ENCODE peak calls at places on chromosome 3, in ten cellular contexts. K, B, D, E, F, O, R, C, I and U are unnamed samples.

GRCh38 chr3:100912571-100912970 is 80.7 kb downstream of the ABI3BP start:
- ATAC-seq in K (no peak), B (no peak), D (no peak), E (no peak), F (no peak), O (no peak), R (no peak), C (no peak), I (no peak), U (no peak)

GRCh38 chr3:151918253-151919029 is 45.0 kb downstream of the SUCNR1 start:
- ATAC-seq in K (peak; percentile 81), B (peak; percentile 34), D (peak; percentile 84), E (peak; percentile 71), F (peak; percentile 74), O (peak; percentile 64), R (no peak), C (peak; percentile 77), I (peak; percentile 60), U (no peak)

GRCh38 chr3:52487050-52487787 is 7.9 kb upstream of the STAB1 start:
- ATAC-seq in K (no peak), B (no peak), D (no peak), E (no peak), F (no peak), O (no peak), R (no peak), C (no peak), I (no peak), U (no peak)

GRCh38 chr3:192879346-192880031 is 38.2 kb downstream of the MB21D2 start:
- ATAC-seq in K (peak; percentile 96), B (no peak), D (peak; percentile 87), E (peak; percentile 95), F (no peak), O (peak; percentile 97), R (no peak), C (peak; percentile 57), I (no peak), U (peak; percentile 73)

GRCh38 chr3:130661116-130661515 is 85.5 kb downstream of the PIK3R4 start:
- ATAC-seq in K (no peak), B (no peak), D (no peak), E (no peak), F (no peak), O (peak; percentile 78), R (no peak), C (no peak), I (no peak), U (no peak)

GRCh38 chr3:30826381-30827061 is 67.9 kb downstream of the GADL1 start:
- ATAC-seq in K (no peak), B (no peak), D (no peak), E (no peak), F (no peak), O (peak; percentile 77), R (no peak), C (peak; percentile 65), I (no peak), U (no peak)

GRCh38 chr3:42541079-42541478 is 38.6 kb downstream of the VIPR1 start:
- ATAC-seq in K (no peak), B (no peak), D (no peak), E (no peak), F (no peak), O (peak; percentile 3), R (no peak), C (no peak), I (no peak), U (no peak)

GRCh38 chr3:157175678-157176077 is 15.7 kb upstream of the CCNL1 start:
- ATAC-seq in K (no peak), B (no peak), D (peak; percentile 44), E (peak; percentile 57), F (peak; percentile 37), O (peak; percentile 39), R (no peak), C (peak; percentile 45), I (no peak), U (no peak)

GRCh38 chr3:50359760-50360110 is 414 bp upstream of the TMEM115 start:
- ATAC-seq in K (peak; percentile 21), B (peak; percentile 25), D (peak; percentile 0), E (peak; percentile 5), F (no peak), O (no peak), R (peak; percentile 16), C (no peak), I (peak; percentile 22), U (peak; percentile 9)

GRCh38 chr3:48026951-48027908 is 11.0 kb upstream of the MAP4 start:
- ATAC-seq in K (no peak), B (no peak), D (no peak), E (no peak), F (no peak), O (no peak), R (no peak), C (no peak), I (no peak), U (no peak)

GRCh38 chr3:179797192-179797591 is 144.4 kb downstream of the USP13 start:
- ATAC-seq in K (no peak), B (no peak), D (no peak), E (no peak), F (no peak), O (no peak), R (no peak), C (no peak), I (no peak), U (no peak)

GRCh38 chr3:42545284-42545900 is 36.4 kb downstream of the SEC22C start:
- ATAC-seq in K (no peak), B (no peak), D (peak; percentile 72), E (peak; percentile 46), F (no peak), O (peak; percentile 4), R (no peak), C (no peak), I (no peak), U (no peak)

GRCh38 chr3:13013151-13013561 is 60.1 kb downstream of the IQSEC1 start:
- ATAC-seq in K (no peak), B (no peak), D (no peak), E (no peak), F (no peak), O (no peak), R (no peak), C (no peak), I (no peak), U (no peak)

GRCh38 chr3:67048067-67048715 is 50.1 kb downstream of the KBTBD8 start:
- ATAC-seq in K (no peak), B (no peak), D (no peak), E (no peak), F (no peak), O (no peak), R (no peak), C (no peak), I (peak; percentile 42), U (no peak)

GRCh38 chr3:140152851-140153640 is 218.1 kb downstream of the CLSTN2 start:
- ATAC-seq in K (no peak), B (no peak), D (peak; percentile 58), E (peak; percentile 50), F (no peak), O (peak; percentile 63), R (no peak), C (peak; percentile 37), I (no peak), U (no peak)

GRCh38 chr3:28575100-28575747 is 226.6 kb upstream of the AZI2 start:
- ATAC-seq in K (no peak), B (no peak), D (peak; percentile 75), E (peak; percentile 71), F (peak; percentile 58), O (peak; percentile 72), R (no peak), C (peak; percentile 66), I (no peak), U (peak; percentile 62)

GRCh38 chr3:137582484-137582883 is 181.6 kb upstream of the SOX14 start:
- ATAC-seq in K (no peak), B (no peak), D (no peak), E (no peak), F (no peak), O (no peak), R (no peak), C (no peak), I (no peak), U (no peak)

GRCh38 chr3:42853739-42854302 is 21.9 kb downstream of the CYP8B1 start:
- ATAC-seq in K (no peak), B (no peak), D (no peak), E (no peak), F (peak; percentile 65), O (no peak), R (no peak), C (no peak), I (no peak), U (no peak)

GRCh38 chr3:194985031-194985578 is 285.9 kb downstream of the XXYLT1 start:
- ATAC-seq in K (peak; percentile 87), B (no peak), D (peak; percentile 95), E (peak; percentile 85), F (peak; percentile 91), O (peak; percentile 97), R (no peak), C (peak; percentile 60), I (no peak), U (peak; percentile 80)

GRCh38 chr3:38640661-38641441 is 8.6 kb downstream of the SCN5A start:
- ATAC-seq in K (no peak), B (no peak), D (no peak), E (no peak), F (no peak), O (no peak), R (no peak), C (no peak), I (no peak), U (no peak)

GRCh38 chr3:112143251-112143650 is 10.2 kb upstream of the GCSAM start:
- ATAC-seq in K (no peak), B (peak; percentile 55), D (no peak), E (no peak), F (no peak), O (no peak), R (peak; percentile 95), C (no peak), I (peak; percentile 42), U (no peak)

GRCh38 chr3:14482271-14482721 is 57.8 kb downstream of the GRIP2 start:
- ATAC-seq in K (no peak), B (no peak), D (no peak), E (no peak), F (peak; percentile 87), O (peak; percentile 56), R (no peak), C (peak; percentile 52), I (no peak), U (peak; percentile 65)